ENCODE peak calls at places on chromosome X, in six cellular contexts. I is upper lobe of right lung; C is T1000; M is activated CD4-positive, alpha-beta T cell treated with anti-CD3 and anti-CD28 coated beads, Interleukin-2, amount 50 U/mL, for 4 hours; U is left cardiac atrium; A is K562. R is an unnamed sample.
A peak's percentile ranks its signal among the peaks of the same experiment; 100 is the strongest.

GRCh38 chrX:119398974-119399771 is at the start of gene SLC25A43:
- DNase-seq in C (peak; percentile 6), U (peak; percentile 48), A (peak; percentile 86), I (peak; percentile 78), M (peak; percentile 2), R (no peak)

GRCh38 chrX:152445926-152446325 is 5.2 kb downstream of the GABRA3 start:
- DNase-seq in M (no peak), U (no peak), I (no peak), A (no peak), C (peak; percentile 1), R (no peak)

GRCh38 chrX:120452131-120452530 is 17.0 kb downstream of the LAMP2 start:
- DNase-seq in M (no peak), C (no peak), U (no peak), I (no peak), A (no peak), R (no peak)

GRCh38 chrX:10106801-10107200 is 50.0 kb upstream of the CLCN4 start:
- DNase-seq in M (peak; percentile 53), A (no peak), C (no peak), U (no peak), I (no peak), R (peak; percentile 67)

GRCh38 chrX:40068048-40068447 is 29.7 kb downstream of the BCOR start:
- DNase-seq in I (no peak), A (no peak), M (no peak), U (no peak), C (no peak), R (no peak)

GRCh38 chrX:132257116-132257515 is 37.9 kb upstream of the RAP2C start:
- DNase-seq in M (no peak), A (no peak), C (no peak), U (no peak), I (no peak), R (no peak)

GRCh38 chrX:72268601-72269365 is 8.3 kb downstream of the RPS4X start:
- DNase-seq in I (no peak), M (no peak), U (no peak), A (no peak), C (no peak), R (no peak)

GRCh38 chrX:65677954-65678469 is 10.6 kb downstream of the MSN start:
- DNase-seq in M (no peak), I (no peak), U (peak; percentile 50), A (no peak), C (peak; percentile 34), R (no peak)

GRCh38 chrX:23883737-23884354 is 23.9 kb downstream of the APOO start:
- DNase-seq in I (no peak), C (peak; percentile 7), M (no peak), U (no peak), A (peak; percentile 36), R (no peak)

GRCh38 chrX:51215266-51215665 is 117.4 kb upstream of the NUDT10 start:
- DNase-seq in I (no peak), C (no peak), A (no peak), U (no peak), M (no peak), R (no peak)

GRCh38 chrX:134692990-134693389 is 34.7 kb upstream of the PLAC1 start:
- DNase-seq in I (no peak), A (no peak), U (no peak), M (no peak), C (no peak), R (no peak)

GRCh38 chrX:37474478-37474877 is 97.0 kb upstream of the LANCL3 start:
- DNase-seq in A (no peak), M (no peak), C (no peak), U (no peak), I (no peak), R (no peak)

GRCh38 chrX:101357166-101357795 is 8.7 kb upstream of the TIMM8A start:
- DNase-seq in M (no peak), U (no peak), A (peak; percentile 17), C (no peak), I (no peak), R (no peak)

GRCh38 chrX:43969504-43970501 is 3.4 kb downstream of the NDP start:
- DNase-seq in U (no peak), I (no peak), C (peak; percentile 48), A (no peak), M (no peak), R (no peak)

GRCh38 chrX:124018031-124018430 is 56.5 kb downstream of the STAG2 start:
- DNase-seq in I (no peak), M (no peak), A (no peak), C (no peak), U (no peak), R (no peak)

GRCh38 chrX:149185087-149185486 is 320.0 kb downstream of the IDS start:
- DNase-seq in M (no peak), U (no peak), I (no peak), C (no peak), A (no peak), R (no peak)

GRCh38 chrX:150547511-150548115 is 20.8 kb upstream of the MTM1 start:
- DNase-seq in M (no peak), A (peak; percentile 68), U (peak; percentile 85), I (peak; percentile 88), C (no peak), R (peak; percentile 91)

GRCh38 chrX:55524487-55524886 is 34.8 kb upstream of the USP51 start:
- DNase-seq in A (no peak), U (no peak), I (no peak), C (no peak), M (no peak), R (no peak)

GRCh38 chrX:143781103-143781502 is 60.6 kb upstream of the SPANXN2 start:
- DNase-seq in C (peak; percentile 29), U (no peak), I (no peak), M (no peak), A (no peak), R (no peak)

GRCh38 chrX:154918060-154918483 is 31.9 kb downstream of the F8A1 start:
- DNase-seq in C (peak; percentile 12), A (peak; percentile 30), I (no peak), M (no peak), U (peak; percentile 36), R (no peak)

GRCh38 chrX:39896951-39897740 is 200.6 kb downstream of the BCOR start:
- DNase-seq in A (peak; percentile 28), I (no peak), C (no peak), M (no peak), U (peak; percentile 36), R (no peak)

GRCh38 chrX:74343970-74344622 is 40.1 kb downstream of the ZCCHC13 start:
- DNase-seq in M (peak; percentile 15), A (peak; percentile 24), U (peak; percentile 53), I (no peak), C (peak; percentile 83), R (no peak)

GRCh38 chrX:130726661-130727060 is 176.3 kb downstream of the ENOX2 start:
- DNase-seq in M (no peak), U (no peak), I (peak; percentile 60), A (no peak), C (no peak), R (no peak)

GRCh38 chrX:152405561-152405960 is 45.6 kb downstream of the GABRA3 start:
- DNase-seq in U (no peak), A (no peak), C (peak; percentile 27), M (no peak), I (no peak), R (no peak)

GRCh38 chrX:47218920-47219815 is 687 bp downstream of the CDK16 start:
- DNase-seq in U (peak; percentile 60), C (no peak), I (peak; percentile 79), A (peak; percentile 72), M (peak; percentile 20), R (peak; percentile 91)

GRCh38 chrX:110146521-110146920 is 143.6 kb downstream of the TMEM164 start:
- DNase-seq in U (no peak), I (no peak), C (no peak), M (no peak), A (peak; percentile 63), R (no peak)